ENCODE peak calls at places on chromosome 2, in nine cellular contexts. U, N, I, P, F, A, C, S and V are unnamed samples.

GRCh38 chr2:75525434-75526308 is 35.1 kb downstream of the EVA1A start:
- DNase-seq in U (no peak), N (no peak), I (no peak), P (no peak), F (no peak), A (no peak), C (no peak), S (no peak), V (no peak)

GRCh38 chr2:170587937-170588336 is 127.2 kb upstream of the SP5 start:
- DNase-seq in U (no peak), N (no peak), I (no peak), P (no peak), F (no peak), A (no peak), C (no peak), S (no peak), V (no peak)

GRCh38 chr2:136118819-136119716 is 1.1 kb upstream of the CXCR4 start:
- DNase-seq in U (peak), N (peak), I (peak), P (no peak), F (no peak), A (peak), C (peak), S (peak), V (peak)

GRCh38 chr2:150919899-150920298 is 341.8 kb downstream of the RBM43 start:
- DNase-seq in U (no peak), N (no peak), I (no peak), P (no peak), F (no peak), A (no peak), C (no peak), S (no peak), V (no peak)

GRCh38 chr2:236828002-236828401 is 257.7 kb upstream of the COPS8 start:
- DNase-seq in U (no peak), N (no peak), I (no peak), P (no peak), F (no peak), A (no peak), C (no peak), S (no peak), V (no peak)

GRCh38 chr2:215435809-215436704 is at the start of gene FN1:
- DNase-seq in U (peak), N (peak), I (peak), P (peak), F (peak), A (peak), C (peak), S (peak), V (peak)

GRCh38 chr2:178998539-178998938 is 51.4 kb downstream of the CCDC141 start:
- DNase-seq in U (no peak), N (no peak), I (no peak), P (no peak), F (no peak), A (no peak), C (no peak), S (no peak), V (no peak)

GRCh38 chr2:236775521-236775920 is 205.9 kb downstream of the ACKR3 start:
- DNase-seq in U (no peak), N (no peak), I (no peak), P (no peak), F (no peak), A (no peak), C (no peak), S (no peak), V (no peak)

GRCh38 chr2:205868773-205869333 is 186.6 kb downstream of the NRP2 start:
- DNase-seq in U (peak), N (no peak), I (no peak), P (no peak), F (peak), A (no peak), C (no peak), S (no peak), V (no peak)

GRCh38 chr2:74935883-74936483 is 22.5 kb upstream of the POLE4 start:
- DNase-seq in U (no peak), N (no peak), I (no peak), P (no peak), F (no peak), A (no peak), C (no peak), S (no peak), V (no peak)

GRCh38 chr2:151765760-151766159 is 31.5 kb upstream of the NEB start:
- DNase-seq in U (no peak), N (no peak), I (no peak), P (no peak), F (no peak), A (no peak), C (no peak), S (no peak), V (no peak)

GRCh38 chr2:203077458-203077857 is 62.8 kb downstream of the NBEAL1 start:
- DNase-seq in U (no peak), N (no peak), I (no peak), P (no peak), F (no peak), A (no peak), C (no peak), S (no peak), V (no peak)

GRCh38 chr2:160406591-160407392 is 86.8 kb downstream of the RBMS1 start:
- DNase-seq in U (peak), N (peak), I (no peak), P (peak), F (peak), A (peak), C (peak), S (peak), V (peak)

GRCh38 chr2:128315829-128316776 is 2.6 kb downstream of the HS6ST1 start:
- DNase-seq in U (peak), N (no peak), I (no peak), P (peak), F (no peak), A (no peak), C (no peak), S (no peak), V (peak)

GRCh38 chr2:9219027-9219445 is 12.4 kb downstream of the ASAP2 start:
- DNase-seq in U (no peak), N (no peak), I (no peak), P (no peak), F (no peak), A (no peak), C (no peak), S (no peak), V (no peak)

GRCh38 chr2:43524180-43524965 is 71.5 kb downstream of the THADA start:
- DNase-seq in U (no peak), N (peak), I (no peak), P (no peak), F (no peak), A (no peak), C (no peak), S (no peak), V (no peak)

GRCh38 chr2:25301453-25302352 is 40.0 kb downstream of the DNMT3A start:
- DNase-seq in U (peak), N (no peak), I (no peak), P (no peak), F (peak), A (peak), C (peak), S (no peak), V (no peak)

GRCh38 chr2:54771166-54771565 is 47.7 kb downstream of the EML6 start:
- DNase-seq in U (no peak), N (no peak), I (no peak), P (no peak), F (peak), A (no peak), C (no peak), S (no peak), V (no peak)